ENCODE peak calls at places on chromosomes 13 and 19, in eight cellular contexts. N is cardiac muscle cell, F is uterus, L is body of pancreas, J is colonic mucosa, U is HCT116, K is left lung, X is sigmoid colon. M is an unnamed sample.
A peak's percentile ranks its signal among the peaks of the same experiment; 100 is the strongest.

GRCh38 chr13:99766641-99767045 is 204.9 kb downstream of the ZIC5 start:
- DNase-seq in U (no peak), F (no peak), K (no peak), L (no peak), J (no peak), N (no peak), X (no peak), M (no peak)

GRCh38 chr13:86795858-86796257 is 875.3 kb upstream of the SLITRK5 start:
- DNase-seq in U (no peak), J (no peak), N (no peak), X (no peak), K (no peak), L (no peak), F (no peak), M (no peak)

GRCh38 chr19:46353730-46354528 is 7.0 kb downstream of the PPP5C start:
- DNase-seq in F (no peak), L (peak; percentile 73), J (no peak), N (no peak), K (no peak), U (no peak), X (peak; percentile 57), M (no peak)

GRCh38 chr13:88704600-88705275 is 1033.6 kb downstream of the SLITRK5 start:
- DNase-seq in N (peak; percentile 4), U (no peak), F (no peak), J (no peak), K (no peak), L (no peak), X (no peak), M (no peak)

GRCh38 chr19:39929750-39930149 is 4.7 kb downstream of the FCGBP start:
- DNase-seq in J (no peak), L (no peak), F (no peak), U (no peak), X (no peak), N (no peak), K (no peak), M (no peak)

GRCh38 chr13:101346942-101347728 is 69.2 kb downstream of the NALCN start:
- DNase-seq in N (no peak), L (no peak), F (no peak), J (no peak), K (no peak), U (no peak), X (no peak), M (no peak)

GRCh38 chr13:83498486-83499190 is 383.6 kb downstream of the SLITRK1 start:
- DNase-seq in L (no peak), F (no peak), U (no peak), K (no peak), N (no peak), X (no peak), J (no peak), M (no peak)

GRCh38 chr13:111209613-111210012 is 94.5 kb downstream of the ARHGEF7 start:
- DNase-seq in N (no peak), J (no peak), F (no peak), X (no peak), U (no peak), K (no peak), L (no peak), M (no peak)

GRCh38 chr13:51912091-51912490 is 50.3 kb downstream of the CCDC70 start:
- DNase-seq in L (peak; percentile 34), K (no peak), J (no peak), N (no peak), F (no peak), X (no peak), U (no peak), M (no peak)

GRCh38 chr19:677201-677600 is 1.0 kb downstream of the FSTL3 start:
- DNase-seq in N (no peak), L (peak; percentile 72), U (no peak), K (peak; percentile 76), F (peak; percentile 80), J (peak; percentile 57), X (peak; percentile 94), M (peak; percentile 94)

GRCh38 chr13:102589291-102589822 is 7.4 kb upstream of the TPP2 start:
- DNase-seq in F (no peak), N (no peak), K (no peak), X (no peak), U (no peak), J (no peak), L (no peak), M (no peak)

GRCh38 chr19:10871711-10872550 is 578 bp downstream of the CARM1 start:
- DNase-seq in F (peak; percentile 66), N (peak; percentile 60), K (peak; percentile 55), X (peak; percentile 83), J (peak; percentile 60), U (no peak), L (peak; percentile 51), M (peak; percentile 91)

GRCh38 chr19:2578391-2578826 is 102.5 kb downstream of the GADD45B start:
- DNase-seq in L (peak; percentile 35), F (no peak), N (no peak), X (peak; percentile 73), J (peak; percentile 52), U (no peak), K (peak; percentile 38), M (peak; percentile 79)

GRCh38 chr19:38031423-38031770 is 124.4 kb downstream of the SIPA1L3 start:
- DNase-seq in X (no peak), K (no peak), F (no peak), L (no peak), J (no peak), U (no peak), N (no peak), M (no peak)

GRCh38 chr13:112685856-112686255 is 4.0 kb upstream of the ATP11A start:
- DNase-seq in K (no peak), U (no peak), F (no peak), J (no peak), X (no peak), L (peak; percentile 37), N (no peak), M (peak; percentile 84)

GRCh38 chr13:80276371-80277289 is 64.3 kb downstream of the SPRY2 start:
- DNase-seq in J (no peak), U (no peak), X (no peak), F (no peak), N (no peak), L (no peak), K (no peak), M (no peak)

GRCh38 chr19:19591133-19591825 is 27.2 kb downstream of the PBX4 start:
- DNase-seq in U (no peak), L (peak; percentile 42), N (no peak), F (no peak), X (no peak), J (no peak), K (peak; percentile 68), M (no peak)

GRCh38 chr13:51674276-51674675 is 90.0 kb downstream of the WDFY2 start:
- DNase-seq in J (peak; percentile 27), X (no peak), U (peak; percentile 12), K (peak; percentile 75), N (no peak), F (no peak), L (peak; percentile 89), M (peak; percentile 79)

GRCh38 chr19:58009666-58010301 is 7.2 kb upstream of the ZNF606 start:
- DNase-seq in U (no peak), N (peak; percentile 95), J (peak; percentile 92), K (peak; percentile 88), F (peak; percentile 92), L (peak; percentile 84), X (peak; percentile 89), M (peak; percentile 95)

DNA sequence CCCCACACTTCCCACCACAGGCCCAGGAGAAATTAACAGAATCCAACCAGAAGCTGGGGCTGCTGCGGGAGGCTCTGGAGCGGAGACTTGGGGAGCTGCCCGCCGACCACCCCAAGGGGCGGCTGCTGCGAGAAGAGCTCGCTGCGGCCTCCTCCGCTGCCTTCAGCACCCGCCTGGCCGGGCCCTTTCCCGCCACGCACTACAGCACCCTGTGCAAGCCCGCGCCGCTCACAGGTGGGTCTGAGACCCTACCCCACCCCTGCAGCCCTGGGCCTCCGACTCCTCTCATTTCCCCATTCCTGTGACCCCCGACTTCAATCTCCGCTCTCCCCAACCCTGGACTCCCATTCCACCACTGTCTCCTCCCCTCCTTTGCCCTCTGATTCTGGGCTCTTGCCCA is 17.8 kb downstream of the PKN1 start:
- DNase-seq in U (no peak), K (no peak), J (no peak), X (no peak), F (no peak), N (no peak), L (no peak), M (no peak)
- H3K4me1 ChIP-seq in U (no peaks in the 10 kb centered on the region), K (no peaks in the 10 kb centered on the region), J (no peaks in the 10 kb centered on the region), X (no peaks in the 10 kb centered on the region), F (no peaks in the 10 kb centered on the region), N (no peaks in the 10 kb centered on the region), L (no peaks in the 10 kb centered on the region), M (no peaks in the 10 kb centered on the region)

GRCh38 chr19:23381114-23381513 is 14.2 kb downstream of the ZNF91 start:
- DNase-seq in F (no peak), J (no peak), U (no peak), X (no peak), L (no peak), K (no peak), N (no peak), M (no peak)

GRCh38 chr19:23377276-23377675 is 18.0 kb downstream of the ZNF91 start:
- DNase-seq in J (no peak), N (no peak), U (no peak), K (no peak), F (no peak), L (no peak), X (no peak), M (no peak)

GRCh38 chr19:23384166-23384565 is 11.1 kb downstream of the ZNF91 start:
- DNase-seq in J (no peak), U (no peak), N (no peak), X (no peak), F (no peak), K (no peak), L (no peak), M (no peak)

GRCh38 chr19:23382955-23383354 is 12.3 kb downstream of the ZNF91 start:
- DNase-seq in L (no peak), U (no peak), X (no peak), N (no peak), F (no peak), J (no peak), K (no peak), M (no peak)

DNA sequence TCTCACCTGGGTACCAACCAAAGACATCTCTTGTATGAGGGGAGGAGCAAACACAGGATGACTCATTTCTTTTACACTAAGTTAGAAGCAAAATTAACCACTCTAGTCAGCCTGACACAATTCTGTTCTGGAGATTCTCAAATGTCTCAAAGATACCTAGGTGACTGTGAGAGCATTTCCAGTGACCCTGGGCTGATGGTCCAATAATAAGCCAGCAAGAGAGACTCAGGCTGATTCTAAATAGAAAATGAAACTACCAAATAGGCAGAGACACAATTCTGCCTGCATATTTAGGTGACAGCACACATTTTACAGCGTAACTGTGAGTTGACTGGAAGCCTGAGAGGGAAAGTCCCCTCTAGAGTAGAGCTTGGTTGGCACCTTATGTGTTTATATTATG is 16.3 kb downstream of the ZNF91 start:
- DNase-seq in J (no peak), N (peak; percentile 31), U (no peak), F (no peak), X (no peak), K (no peak), L (no peak), M (no peak)
- H3K9me3 ChIP-seq in J (no peaks in the 10 kb centered on the region), N (peaks cover 2% of the 10 kb centered on the region), U (peaks cover 5% of the 10 kb centered on the region), F (no peaks in the 10 kb centered on the region), X (no peaks in the 10 kb centered on the region), K (peaks cover 8% of the 10 kb centered on the region), L (no peaks in the 10 kb centered on the region), M (no peaks in the 10 kb centered on the region)

GRCh38 chr19:4374451-4375163 is 25.7 kb downstream of the SH3GL1 start:
- DNase-seq in K (peak; percentile 78), J (peak; percentile 74), L (peak; percentile 59), X (peak; percentile 93), F (peak; percentile 84), U (peak; percentile 63), N (no peak), M (peak; percentile 94)
- H3K4me1 ChIP-seq in K (peaks cover 48% of the 10 kb centered on the region), J (peaks cover 46% of the 10 kb centered on the region), L (peaks cover 97% of the 10 kb centered on the region), X (no peaks in the 10 kb centered on the region), F (peaks cover 38% of the 10 kb centered on the region), U (peaks cover 58% of the 10 kb centered on the region), N (peaks cover 31% of the 10 kb centered on the region), M (peaks cover 65% of the 10 kb centered on the region)

GRCh38 chr19:43570174-43570791 is 5.0 kb downstream of the XRCC1 start:
- DNase-seq in K (no peak), U (no peak), F (no peak), N (no peak), J (no peak), X (no peak), L (no peak), M (no peak)
- H3K9me3 ChIP-seq in K (no peaks in the 10 kb centered on the region), U (no peaks in the 10 kb centered on the region), F (no peaks in the 10 kb centered on the region), N (no peaks in the 10 kb centered on the region), J (no peaks in the 10 kb centered on the region), X (no peaks in the 10 kb centered on the region), L (no peaks in the 10 kb centered on the region), M (no peaks in the 10 kb centered on the region)

M was measured in kidney.